ENCODE peak calls at places on chromosomes 5 and 9, in seven cellular contexts. P, Y, F, S, Z, O and E are unnamed samples.

GRCh38 chr5:166117062-166117743 is 2174.2 kb upstream of the WWC1 start:
- DNase-seq in P (no peak), Y (no peak), F (no peak), S (no peak), Z (no peak), O (no peak), E (no peak)

GRCh38 chr5:36398137-36398536 is 96.4 kb upstream of the RANBP3L start:
- DNase-seq in P (peak), Y (no peak), F (no peak), S (no peak), Z (no peak), O (peak), E (no peak)

GRCh38 chr9:89007041-89007440 is 15.8 kb downstream of the S1PR3 start:
- DNase-seq in P (no peak), Y (no peak), F (no peak), S (no peak), Z (no peak), O (no peak), E (no peak)

GRCh38 chr5:38538161-38538560 is 18.3 kb downstream of the LIFR start:
- DNase-seq in P (no peak), Y (no peak), F (no peak), S (no peak), Z (no peak), O (no peak), E (no peak)

GRCh38 chr5:8349855-8350254 is 480.9 kb downstream of the MTRR start:
- DNase-seq in P (no peak), Y (no peak), F (no peak), S (no peak), Z (no peak), O (no peak), E (no peak)

GRCh38 chr5:42514759-42515158 is 91.5 kb downstream of the GHR start:
- DNase-seq in P (no peak), Y (no peak), F (no peak), S (no peak), Z (no peak), O (peak), E (peak)

GRCh38 chr5:40429258-40430111 is 250.2 kb upstream of the PTGER4 start:
- DNase-seq in P (peak), Y (peak), F (no peak), S (no peak), Z (no peak), O (no peak), E (no peak)

GRCh38 chr5:66894480-66895240 is 298.5 kb downstream of the MAST4 start:
- DNase-seq in P (no peak), Y (no peak), F (no peak), S (peak), Z (no peak), O (no peak), E (no peak)

GRCh38 chr5:143557061-143557818 is 153.8 kb upstream of the NR3C1 start:
- DNase-seq in P (no peak), Y (no peak), F (no peak), S (peak), Z (no peak), O (no peak), E (no peak)

GRCh38 chr5:150441813-150442698 is 7.5 kb downstream of the RPS14 start:
- DNase-seq in P (peak), Y (no peak), F (no peak), S (no peak), Z (no peak), O (no peak), E (no peak)

GRCh38 chr9:136693135-136693489 is 5.9 kb upstream of the AGPAT2 start:
- DNase-seq in P (no peak), Y (no peak), F (no peak), S (no peak), Z (no peak), O (no peak), E (no peak)

GRCh38 chr9:104564358-104564757 is 4.6 kb upstream of the OR13C8 start:
- DNase-seq in P (no peak), Y (no peak), F (no peak), S (no peak), Z (no peak), O (no peak), E (no peak)

GRCh38 chr9:22102347-22103053 is 93.4 kb upstream of the CDKN2B start:
- DNase-seq in P (no peak), Y (no peak), F (no peak), S (no peak), Z (no peak), O (no peak), E (no peak)

GRCh38 chr9:19298601-19299000 is 68.1 kb downstream of the DENND4C start:
- DNase-seq in P (peak), Y (no peak), F (peak), S (no peak), Z (peak), O (no peak), E (no peak)

GRCh38 chr5:139638090-139638735 is 9.9 kb upstream of the CXXC5 start:
- DNase-seq in P (peak), Y (no peak), F (peak), S (peak), Z (no peak), O (no peak), E (no peak)

GRCh38 chr5:72268753-72269410 is 51.2 kb downstream of the MRPS27 start:
- DNase-seq in P (peak), Y (no peak), F (no peak), S (no peak), Z (no peak), O (peak), E (peak)

GRCh38 chr9:6049798-6050197 is 34.4 kb upstream of the RANBP6 start:
- DNase-seq in P (no peak), Y (no peak), F (no peak), S (no peak), Z (no peak), O (peak), E (no peak)

GRCh38 chr9:36679710-36680109 is 107.0 kb downstream of the MELK start:
- DNase-seq in P (no peak), Y (no peak), F (no peak), S (no peak), Z (no peak), O (no peak), E (no peak)

GRCh38 chr5:66689522-66690220 is 93.5 kb downstream of the MAST4 start:
- DNase-seq in P (no peak), Y (no peak), F (no peak), S (no peak), Z (no peak), O (no peak), E (no peak)

GRCh38 chr5:2464141-2464540 is 287.3 kb downstream of the IRX2 start:
- DNase-seq in P (no peak), Y (no peak), F (no peak), S (no peak), Z (no peak), O (no peak), E (no peak)

GRCh38 chr5:169416583-169417196 is 115.8 kb upstream of the SLIT3 start:
- DNase-seq in P (peak), Y (peak), F (peak), S (peak), Z (peak), O (no peak), E (no peak)

GRCh38 chr5:139639619-139640431 is 8.3 kb upstream of the CXXC5 start:
- DNase-seq in P (no peak), Y (no peak), F (no peak), S (no peak), Z (no peak), O (no peak), E (no peak)

GRCh38 chr9:128274245-128274644 is 1.6 kb downstream of the GOLGA2 start:
- DNase-seq in P (no peak), Y (no peak), F (no peak), S (no peak), Z (no peak), O (no peak), E (no peak)

GRCh38 chr5:77774981-77775772 is 962 bp downstream of the TBCA start:
- DNase-seq in P (no peak), Y (no peak), F (no peak), S (no peak), Z (no peak), O (peak), E (no peak)

GRCh38 chr5:95857185-95857945 is 34.8 kb upstream of the GLRX start:
- DNase-seq in P (peak), Y (peak), F (peak), S (peak), Z (no peak), O (peak), E (no peak)